ENCODE peak calls at places on chromosomes 13 and 19, in eight cellular contexts. K is CD8-positive, alpha-beta memory T cell; Z is body of pancreas; D is SK-N-SH; Q is upper lobe of left lung; S is Peyer's patch; P is tibial artery; L is adrenal gland. C is an unnamed sample. For H3K36me3, the result is how much of the 10 kb centered on the place peaks cover.

GRCh38 chr13:60019119-60019993 is 144.4 kb downstream of the DIAPH3 start:
- DNase-seq in K (no peak), Z (no peak), D (no peak), Q (no peak), S (no peak), P (no peak), L (no peak), C (no peak)

GRCh38 chr19:4152241-4152998 is 1.0 kb upstream of the CREB3L3 start:
- DNase-seq in K (no peak), Z (no peak), D (peak), Q (no peak), S (no peak), P (no peak), L (no peak), C (no peak)

GRCh38 chr13:33634526-33635111 is 183.3 kb upstream of the RFC3 start:
- DNase-seq in K (no peak), Z (no peak), D (no peak), Q (no peak), S (no peak), P (no peak), L (no peak), C (no peak)

GRCh38 chr19:14405380-14405757 is 13.8 kb downstream of the DDX39A start:
- DNase-seq in K (no peak), Z (no peak), D (no peak), Q (no peak), S (no peak), P (no peak), L (no peak), C (no peak)

GRCh38 chr19:11767633-11768133 is 883 bp downstream of the ZNF441 start:
- DNase-seq in K (peak), Z (peak), D (peak), Q (peak), S (peak), P (peak), L (peak), C (no peak)

GRCh38 chr13:50911051-50911690 is 1.6 kb downstream of the RNASEH2B start:
- DNase-seq in K (peak), Z (no peak), D (peak), Q (no peak), S (no peak), P (no peak), L (no peak), C (no peak)

GRCh38 chr19:57559008-57559403 is 657 bp downstream of the ZNF550 start:
- DNase-seq in K (peak), Z (no peak), D (peak), Q (peak), S (no peak), P (no peak), L (peak), C (no peak)

GRCh38 chr13:33606692-33607091 is 211.3 kb upstream of the RFC3 start:
- DNase-seq in K (no peak), Z (no peak), D (no peak), Q (no peak), S (no peak), P (no peak), L (no peak), C (no peak)

GRCh38 chr13:77028202-77028601 is 1.2 kb upstream of the FBXL3 start:
- DNase-seq in K (no peak), Z (no peak), D (no peak), Q (peak), S (no peak), P (no peak), L (no peak), C (no peak)

GRCh38 chr19:10226376-10227214 is 4.5 kb downstream of the S1PR2 start:
- DNase-seq in K (no peak), Z (no peak), D (peak), Q (peak), S (no peak), P (peak), L (peak), C (peak)

GRCh38 chr13:24083141-24083540 is 77.4 kb upstream of the SPATA13 start:
- DNase-seq in K (no peak), Z (peak), D (no peak), Q (no peak), S (no peak), P (no peak), L (no peak), C (no peak)

GRCh38 chr19:7983995-7984837 is 21.2 kb downstream of the ELAVL1 start:
- DNase-seq in K (no peak), Z (no peak), D (no peak), Q (no peak), S (no peak), P (no peak), L (no peak), C (no peak)

GRCh38 chr13:46386426-46386995 is 541 bp downstream of the RUBCNL start:
- DNase-seq in K (no peak), Z (no peak), D (peak), Q (no peak), S (no peak), P (no peak), L (no peak), C (no peak)

GRCh38 chr19:15666883-15667282 is 6.0 kb upstream of the CYP4F12 start:
- DNase-seq in K (no peak), Z (no peak), D (no peak), Q (peak), S (peak), P (no peak), L (no peak), C (no peak)

GRCh38 chr19:49896863-49897621 is at the start of gene IL4I1:
- DNase-seq in K (peak), Z (no peak), D (no peak), Q (peak), S (no peak), P (no peak), L (no peak), C (no peak)

GRCh38 chr13:26246154-26246553 is 7.8 kb upstream of the CDK8 start:
- DNase-seq in K (no peak), Z (no peak), D (no peak), Q (no peak), S (no peak), P (no peak), L (peak), C (no peak)

GRCh38 chr13:44068169-44068568 is 188.5 kb downstream of the LACC1 start:
- DNase-seq in K (no peak), Z (no peak), D (no peak), Q (no peak), S (no peak), P (no peak), L (no peak), C (no peak)

GRCh38 chr19:13428352-13428751 is 77.9 kb downstream of the CACNA1A start:
- DNase-seq in K (no peak), Z (no peak), D (peak), Q (no peak), S (no peak), P (no peak), L (no peak), C (no peak)

GRCh38 chr13:77859450-77859849 is 59.2 kb downstream of the EDNRB start:
- DNase-seq in K (no peak), Z (no peak), D (no peak), Q (no peak), S (no peak), P (no peak), L (peak), C (no peak)

GRCh38 chr13:39554371-39554770 is 48.6 kb downstream of the LHFPL6 start:
- DNase-seq in K (no peak), Z (no peak), D (no peak), Q (no peak), S (no peak), P (no peak), L (no peak), C (no peak)

GRCh38 chr19:7799640-7800355 is 30.2 kb upstream of the EVI5L start:
- DNase-seq in K (peak), Z (peak), D (peak), Q (peak), S (no peak), P (no peak), L (peak), C (no peak)

GRCh38 chr13:112658807-112659206 is 31.0 kb upstream of the ATP11A start:
- DNase-seq in K (no peak), Z (no peak), D (no peak), Q (no peak), S (no peak), P (no peak), L (no peak), C (no peak)

GRCh38 chr19:8141726-8142524 is 7.5 kb downstream of the FBN3 start:
- DNase-seq in K (no peak), Z (peak), D (peak), Q (no peak), S (no peak), P (no peak), L (no peak), C (no peak)

GRCh38 chr19:5839312-5840017 is at the start of gene FUT6:
- DNase-seq in K (no peak), Z (no peak), D (peak), Q (no peak), S (peak), P (no peak), L (no peak), C (no peak)
- H3K4me3 ChIP-seq in K (no peak), Z (no peak), D (no peak), Q (no peak), S (no peak), P (no peak), L (no peak), C (no peak)

GRCh38 chr13:110377178-110378175 is 70.4 kb downstream of the COL4A2 start:
- DNase-seq in K (no peak), Z (no peak), D (no peak), Q (no peak), S (no peak), P (no peak), L (no peak), C (no peak)
- H3K36me3 ChIP-seq in K (under half), Z (under half), D (under half), Q (under half), S (under half), P (under half), L (under half), C (under half)

GRCh38 chr19:38528931-38529330 is 88.8 kb downstream of the MAP4K1 start:
- DNase-seq in K (no peak), Z (no peak), D (no peak), Q (no peak), S (no peak), P (no peak), L (no peak), C (no peak)
- H3K4me3 ChIP-seq in K (no peak), Z (no peak), D (no peak), Q (no peak), S (no peak), P (no peak), L (no peak), C (no peak)

GRCh38 chr19:33124207-33125098 is 7.5 kb upstream of the WDR88 start:
- DNase-seq in K (no peak), Z (no peak), D (peak), Q (no peak), S (no peak), P (no peak), L (no peak), C (no peak)

GRCh38 chr19:33130433-33130832 is 1.5 kb upstream of the WDR88 start:
- DNase-seq in K (no peak), Z (no peak), D (no peak), Q (no peak), S (no peak), P (no peak), L (no peak), C (no peak)

GRCh38 chr19:33129901-33130300 is 2.0 kb upstream of the WDR88 start:
- DNase-seq in K (no peak), Z (no peak), D (no peak), Q (no peak), S (no peak), P (no peak), L (no peak), C (no peak)

GRCh38 chr19:33125929-33126388 is 6.0 kb upstream of the WDR88 start:
- DNase-seq in K (peak), Z (peak), D (peak), Q (peak), S (no peak), P (no peak), L (peak), C (no peak)
- H3K36me3 ChIP-seq in K (under half), Z (under half), D (under half), Q (under half), S (half or more), P (half or more), L (under half), C (under half)

DNA sequence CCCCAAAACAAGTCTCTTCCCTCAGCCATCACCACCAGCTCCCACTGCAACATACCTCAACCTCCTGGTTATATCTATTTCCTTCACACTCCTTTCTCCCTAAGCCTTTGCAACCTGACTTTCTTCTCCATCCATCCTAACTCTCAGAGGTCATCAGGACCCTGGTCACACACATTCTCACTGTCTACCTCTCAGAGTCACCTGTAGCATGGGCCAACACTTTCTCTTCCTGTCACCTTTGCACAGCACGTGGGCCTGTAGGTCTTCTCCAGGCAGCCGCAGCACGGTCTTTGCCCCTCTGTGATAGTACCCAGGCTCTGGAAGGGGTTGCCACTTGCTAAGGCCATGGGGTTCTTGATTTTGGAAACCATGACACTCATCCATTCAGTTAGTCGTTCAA is 921.1 kb downstream of the UQCRFS1 start:
- DNase-seq in K (no peak), Z (no peak), D (no peak), Q (no peak), S (no peak), P (no peak), L (no peak), C (no peak)
- H3K4me3 ChIP-seq in K (no peak), Z (no peak), D (no peak), Q (no peak), S (no peak), P (no peak), L (no peak), C (no peak)

GRCh38 chr19:1631557-1632100 is 20.8 kb downstream of the TCF3 start:
- DNase-seq in K (no peak), Z (no peak), D (no peak), Q (no peak), S (no peak), P (no peak), L (no peak), C (no peak)

GRCh38 chr19:1630012-1630411 is 22.4 kb downstream of the TCF3 start:
- DNase-seq in K (no peak), Z (no peak), D (no peak), Q (no peak), S (no peak), P (no peak), L (no peak), C (no peak)

GRCh38 chr19:1629256-1629808 is 23.1 kb downstream of the TCF3 start:
- DNase-seq in K (no peak), Z (no peak), D (no peak), Q (no peak), S (no peak), P (no peak), L (no peak), C (no peak)

GRCh38 chr19:1632462-1633268 is 19.8 kb downstream of the TCF3 start:
- DNase-seq in K (no peak), Z (no peak), D (no peak), Q (no peak), S (peak), P (no peak), L (no peak), C (no peak)

DNA sequence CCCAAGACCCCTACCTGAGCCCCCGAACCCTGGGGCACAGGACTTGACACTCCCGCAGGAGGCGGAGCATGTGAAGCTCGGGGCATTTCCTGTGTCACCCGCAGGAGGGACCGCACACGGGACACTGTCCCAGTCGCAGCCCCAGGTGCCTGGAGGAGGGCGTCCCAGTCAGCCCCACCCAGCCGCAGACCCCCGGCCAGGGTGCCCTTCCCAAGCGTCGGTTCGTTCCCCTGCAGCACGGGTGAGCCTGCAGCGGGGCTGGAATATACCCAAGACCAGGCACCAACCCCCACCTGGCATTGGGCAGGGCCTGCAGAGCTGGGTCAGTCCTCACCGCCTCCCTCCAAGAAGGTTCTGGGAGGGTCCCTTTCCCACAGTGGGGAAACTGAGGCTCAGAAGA is 21.6 kb downstream of the TCF3 start:
- DNase-seq in K (no peak), Z (no peak), D (no peak), Q (no peak), S (no peak), P (no peak), L (no peak), C (no peak)
- H3K36me3 ChIP-seq in K (under half), Z (under half), D (under half), Q (under half), S (under half), P (under half), L (under half), C (under half)